ENCODE peak calls at places on chromosome 1, in nine cellular contexts. R is CD4-positive, alpha-beta T cell; V is A549; H is CD4-positive, CD25-positive, alpha-beta regulatory T cell; Z is HCT116; F is GM23338; O is RWPE1; T is CD8-positive, alpha-beta T cell; P is AG04450. N is an unnamed sample.

GRCh38 chr1:119948342-119949214 is 52.3 kb upstream of the ADAM30 start:
- DNase-seq in R (peak; percentile 55), V (peak; percentile 7), H (peak; percentile 80), Z (peak; percentile 29), F (peak; percentile 93), O (peak; percentile 39), T (peak; percentile 48), P (peak; percentile 50), N (peak; percentile 87)

GRCh38 chr1:234603221-234604204 is 6.5 kb downstream of the IRF2BP2 start:
- DNase-seq in R (no peak), V (no peak), H (no peak), Z (no peak), F (no peak), O (no peak), T (no peak), P (no peak), N (peak; percentile 57)

GRCh38 chr1:151542710-151543129 is 2.6 kb downstream of the TUFT1 start:
- DNase-seq in R (no peak), V (no peak), H (no peak), Z (no peak), F (no peak), O (peak; percentile 54), T (no peak), P (no peak), N (no peak)

GRCh38 chr1:11934295-11935039 is at the start of gene PLOD1:
- DNase-seq in R (peak; percentile 76), V (peak; percentile 69), H (peak; percentile 91), Z (no peak), F (peak; percentile 82), O (peak; percentile 80), T (peak; percentile 85), P (peak; percentile 71), N (peak; percentile 66)

GRCh38 chr1:81471255-81471654 is 329.5 kb upstream of the ADGRL2 start:
- DNase-seq in R (no peak), V (no peak), H (no peak), Z (no peak), F (no peak), O (no peak), T (no peak), P (no peak), N (no peak)

GRCh38 chr1:64514197-64514765 is 44.4 kb downstream of the CACHD1 start:
- DNase-seq in R (no peak), V (no peak), H (no peak), Z (no peak), F (no peak), O (no peak), T (no peak), P (peak; percentile 74), N (peak; percentile 72)

GRCh38 chr1:227996187-227996950 is 10.4 kb upstream of the WNT3A start:
- DNase-seq in R (no peak), V (no peak), H (no peak), Z (no peak), F (no peak), O (no peak), T (no peak), P (no peak), N (no peak)

GRCh38 chr1:176206006-176206960 is 803 bp downstream of the COP1 start:
- DNase-seq in R (no peak), V (peak; percentile 25), H (peak; percentile 67), Z (no peak), F (peak; percentile 80), O (peak; percentile 27), T (peak; percentile 25), P (no peak), N (peak; percentile 30)

GRCh38 chr1:151013518-151013917 is 5.3 kb downstream of the PRUNE1 start:
- DNase-seq in R (no peak), V (no peak), H (no peak), Z (no peak), F (no peak), O (no peak), T (no peak), P (no peak), N (no peak)

GRCh38 chr1:172653015-172653709 is 5.7 kb upstream of the FASLG start:
- DNase-seq in R (no peak), V (no peak), H (no peak), Z (no peak), F (no peak), O (no peak), T (no peak), P (no peak), N (no peak)

GRCh38 chr1:31618916-31619846 is 1.7 kb downstream of the HCRTR1 start:
- DNase-seq in R (no peak), V (no peak), H (no peak), Z (no peak), F (no peak), O (no peak), T (no peak), P (no peak), N (no peak)

GRCh38 chr1:1120096-1120495 is 4.2 kb upstream of the C1orf159 start:
- DNase-seq in R (no peak), V (no peak), H (no peak), Z (no peak), F (no peak), O (no peak), T (no peak), P (no peak), N (no peak)

GRCh38 chr1:3668585-3669300 is 16.4 kb downstream of the TP73 start:
- DNase-seq in R (no peak), V (no peak), H (no peak), Z (peak; percentile 49), F (peak; percentile 71), O (no peak), T (no peak), P (no peak), N (peak; percentile 96)

GRCh38 chr1:182601416-182601786 is 2.8 kb downstream of the RGS16 start:
- DNase-seq in R (peak; percentile 56), V (peak; percentile 71), H (peak; percentile 86), Z (peak; percentile 69), F (peak; percentile 96), O (peak; percentile 64), T (peak; percentile 66), P (peak; percentile 62), N (peak; percentile 76)

DNA sequence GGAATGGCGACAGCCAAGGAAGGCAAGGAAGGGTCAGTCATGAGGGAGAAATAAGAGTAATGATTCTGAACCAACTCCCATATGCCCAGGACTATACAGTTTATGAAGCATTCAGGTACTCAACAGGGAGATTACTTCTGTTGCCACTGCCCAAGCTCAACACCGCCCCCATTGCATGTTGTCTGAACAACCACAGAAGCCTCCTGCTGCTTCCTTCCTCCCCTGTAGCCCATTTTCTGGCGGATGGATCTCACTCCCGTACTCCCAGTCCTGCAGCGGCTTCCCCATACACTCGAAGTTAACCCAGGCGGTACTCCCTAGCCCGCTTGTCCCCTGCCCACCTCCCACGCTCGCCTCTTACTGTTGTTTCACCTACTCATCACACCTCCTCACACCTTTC is 103.0 kb downstream of the BEND5 start:
- DNase-seq in R (no peak), V (peak; percentile 3), H (no peak), Z (peak; percentile 16), F (peak; percentile 85), O (no peak), T (no peak), P (no peak), N (no peak)
- H3K27ac ChIP-seq in R (no peak overlapping the region), V (no peak overlapping the region), H (no peak overlapping the region), Z (no peak overlapping the region), F (no peak overlapping the region), O (no peak overlapping the region), T (no peak overlapping the region), P (no peak overlapping the region), N (no peak overlapping the region)

GRCh38 chr1:18481190-18481920 is 625 bp downstream of the KLHDC7A start:
- DNase-seq in R (no peak), V (no peak), H (no peak), Z (no peak), F (no peak), O (no peak), T (no peak), P (no peak), N (no peak)
- H3K27ac ChIP-seq in R (no peak overlapping the region), V (peak overlapping the region; percentile 97), H (no peak overlapping the region), Z (peak overlapping the region; percentile 31), F (peak overlapping the region; percentile 81), O (peak overlapping the region; percentile 23), T (no peak overlapping the region), P (no peak overlapping the region), N (peak overlapping the region; percentile 80)

GRCh38 chr1:66295821-66296220 is 238.1 kb upstream of the SGIP1 start:
- DNase-seq in R (no peak), V (no peak), H (no peak), Z (no peak), F (no peak), O (no peak), T (no peak), P (no peak), N (no peak)

GRCh38 chr1:66292944-66293343 is 241.0 kb upstream of the SGIP1 start:
- DNase-seq in R (no peak), V (no peak), H (no peak), Z (peak; percentile 64), F (no peak), O (no peak), T (no peak), P (no peak), N (no peak)

GRCh38 chr1:66294692-66295384 is 239.1 kb upstream of the SGIP1 start:
- DNase-seq in R (no peak), V (peak; percentile 40), H (no peak), Z (peak; percentile 85), F (no peak), O (peak; percentile 73), T (no peak), P (no peak), N (no peak)

GRCh38 chr1:66291047-66291864 is 242.7 kb upstream of the SGIP1 start:
- DNase-seq in R (no peak), V (no peak), H (no peak), Z (no peak), F (no peak), O (no peak), T (no peak), P (no peak), N (no peak)

GRCh38 chr1:66292341-66292740 is 241.6 kb upstream of the SGIP1 start:
- DNase-seq in R (no peak), V (no peak), H (no peak), Z (no peak), F (no peak), O (no peak), T (no peak), P (no peak), N (no peak)
- H3K27ac ChIP-seq in R (no peak overlapping the region), V (peak overlapping the region; percentile 84), H (no peak overlapping the region), Z (peak overlapping the region; percentile 99), F (no peak overlapping the region), O (no peak overlapping the region), T (no peak overlapping the region), P (no peak overlapping the region), N (no peak overlapping the region)

DNA sequence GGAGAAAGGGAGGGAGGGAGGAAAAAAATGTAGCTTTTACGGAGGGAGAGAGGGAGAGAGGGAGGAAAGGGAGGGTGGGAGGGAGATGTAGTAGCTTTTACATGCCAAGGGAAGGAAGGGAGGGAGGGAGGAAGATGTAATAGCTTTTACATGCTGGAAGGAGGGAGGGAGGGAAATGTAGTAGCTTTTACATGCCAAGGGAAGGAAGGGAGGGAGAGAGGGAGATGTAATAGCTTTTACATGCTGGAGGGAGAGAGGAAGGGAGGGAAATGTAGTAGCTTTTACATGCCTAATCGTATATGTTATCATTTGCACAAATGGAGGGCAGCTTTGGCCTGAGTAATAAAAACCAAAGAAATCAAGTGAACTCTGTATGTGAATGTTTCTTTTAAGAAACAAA is 35.6 kb downstream of the EEIG2 start:
- DNase-seq in R (no peak), V (no peak), H (no peak), Z (no peak), F (peak; percentile 58), O (no peak), T (no peak), P (no peak), N (no peak)
- H3K27ac ChIP-seq in R (no peak overlapping the region), V (no peak overlapping the region), H (no peak overlapping the region), Z (no peak overlapping the region), F (no peak overlapping the region), O (no peak overlapping the region), T (no peak overlapping the region), P (no peak overlapping the region), N (no peak overlapping the region)

GRCh38 chr1:229197225-229197677 is 73.7 kb upstream of the RAB4A start:
- DNase-seq in R (no peak), V (no peak), H (no peak), Z (no peak), F (no peak), O (no peak), T (no peak), P (no peak), N (no peak)
- H3K27ac ChIP-seq in R (no peak overlapping the region), V (no peak overlapping the region), H (no peak overlapping the region), Z (no peak overlapping the region), F (no peak overlapping the region), O (no peak overlapping the region), T (no peak overlapping the region), P (peak overlapping the region; percentile 11), N (no peak overlapping the region)

N was measured in trophoblast cell.